ENCODE peak calls at places on chromosomes 3 and 15, in six cellular contexts. J, W, A, I, Y and Z are unnamed samples.

GRCh38 chr3:66693461-66693912 is 192.7 kb upstream of the LRIG1 start:
- DNase-seq in J (no peak), W (peak; percentile 31), A (peak; percentile 41), I (peak; percentile 55), Y (peak; percentile 32), Z (no peak)

GRCh38 chr3:52986049-52986448 is 59.8 kb downstream of the SFMBT1 start:
- DNase-seq in J (no peak), W (no peak), A (no peak), I (no peak), Y (no peak), Z (no peak)

GRCh38 chr3:179719048-179719734 is 66.4 kb downstream of the USP13 start:
- DNase-seq in J (no peak), W (no peak), A (no peak), I (no peak), Y (no peak), Z (no peak)

GRCh38 chr15:23647421-23648375 is at the start of gene MAGEL2:
- DNase-seq in J (no peak), W (no peak), A (no peak), I (no peak), Y (no peak), Z (no peak)

GRCh38 chr3:169104541-169104940 is 559.0 kb downstream of the MECOM start:
- DNase-seq in J (no peak), W (no peak), A (no peak), I (no peak), Y (no peak), Z (no peak)

GRCh38 chr3:59006791-59007517 is 42.9 kb downstream of the CFAP20DC start:
- DNase-seq in J (no peak), W (no peak), A (no peak), I (no peak), Y (no peak), Z (no peak)

GRCh38 chr3:182490601-182491485 is 302.5 kb upstream of the ATP11B start:
- DNase-seq in J (peak; percentile 11), W (no peak), A (peak; percentile 23), I (no peak), Y (no peak), Z (no peak)

GRCh38 chr3:9930804-9931418 is 2.7 kb upstream of the CRELD1 start:
- DNase-seq in J (no peak), W (no peak), A (no peak), I (no peak), Y (no peak), Z (no peak)

GRCh38 chr3:118863731-118864322 is 170.8 kb downstream of the IGSF11 start:
- DNase-seq in J (no peak), W (no peak), A (no peak), I (no peak), Y (no peak), Z (no peak)

GRCh38 chr15:59074607-59075006 is 30.3 kb upstream of the CCNB2 start:
- DNase-seq in J (no peak), W (no peak), A (no peak), I (no peak), Y (no peak), Z (no peak)

GRCh38 chr15:72916939-72917338 is 133.4 kb upstream of the ADPGK start:
- DNase-seq in J (no peak), W (no peak), A (no peak), I (no peak), Y (no peak), Z (no peak)

GRCh38 chr15:40633178-40633577 is 39.1 kb downstream of the KNL1 start:
- DNase-seq in J (no peak), W (no peak), A (no peak), I (no peak), Y (no peak), Z (no peak)

GRCh38 chr3:132283440-132283839 is 33.8 kb upstream of the ACP3 start:
- DNase-seq in J (no peak), W (no peak), A (no peak), I (no peak), Y (no peak), Z (no peak)

GRCh38 chr15:53829471-53829870 is 70.0 kb upstream of the WDR72 start:
- DNase-seq in J (no peak), W (no peak), A (no peak), I (no peak), Y (no peak), Z (no peak)

GRCh38 chr15:40010681-40011080 is 28.3 kb downstream of the SRP14 start:
- DNase-seq in J (no peak), W (no peak), A (no peak), I (no peak), Y (no peak), Z (no peak)

DNA sequence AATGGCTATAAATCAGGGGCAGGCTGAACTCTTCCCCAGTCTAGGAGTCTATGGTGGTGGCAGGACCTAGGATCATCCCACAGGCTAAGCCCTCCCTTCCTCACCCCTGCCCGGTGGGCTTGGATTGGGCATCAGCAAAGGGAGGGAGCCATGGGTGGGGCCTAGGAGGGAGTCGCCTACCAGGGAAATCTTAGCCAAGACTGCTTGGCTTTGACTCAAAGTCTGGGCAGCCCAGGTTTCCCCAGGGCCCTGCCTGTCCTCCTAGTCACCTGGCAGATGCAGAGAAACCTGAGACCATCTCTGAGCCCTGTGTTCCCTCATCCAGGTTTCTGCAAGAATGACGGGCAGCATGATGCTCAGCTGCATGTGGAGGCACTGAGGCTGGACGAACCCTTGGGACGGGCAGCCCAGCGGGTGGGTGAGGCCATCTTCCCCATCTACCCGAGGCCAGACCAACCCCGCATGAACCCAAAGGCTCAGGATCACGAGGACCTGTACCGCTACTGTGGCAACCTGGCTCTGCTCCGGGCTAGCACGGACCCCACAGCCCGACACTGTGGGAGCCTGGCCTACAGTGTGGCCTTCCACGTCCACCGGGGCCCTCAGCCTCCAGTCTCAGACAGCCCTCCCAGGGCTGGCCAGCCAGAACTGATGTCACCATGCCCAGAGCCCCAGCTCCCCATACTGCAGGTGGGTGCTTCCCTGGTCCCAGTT is 15.7 kb upstream of the STRA6 start:
- DNase-seq in J (no peak), W (no peak), A (no peak), I (no peak), Y (no peak), Z (no peak)
- H3K27me3 ChIP-seq in J (peaks cover 33% of the 10 kb centered on the region), W (no peaks in the 10 kb centered on the region), A (no peaks in the 10 kb centered on the region), I (no peaks in the 10 kb centered on the region), Y (peaks cover 49% of the 10 kb centered on the region), Z (no peaks in the 10 kb centered on the region)

GRCh38 chr15:100112636-100113305 is 229.0 kb downstream of the ADAMTS17 start:
- DNase-seq in J (no peak), W (peak; percentile 15), A (no peak), I (no peak), Y (no peak), Z (no peak)

GRCh38 chr15:100115066-100115710 is 226.6 kb downstream of the ADAMTS17 start:
- DNase-seq in J (no peak), W (no peak), A (no peak), I (no peak), Y (no peak), Z (no peak)

GRCh38 chr15:100114526-100114925 is 227.2 kb downstream of the ADAMTS17 start:
- DNase-seq in J (no peak), W (no peak), A (no peak), I (no peak), Y (no peak), Z (no peak)

GRCh38 chr15:100113351-100114075 is 228.3 kb downstream of the ADAMTS17 start:
- DNase-seq in J (no peak), W (peak; percentile 56), A (no peak), I (no peak), Y (no peak), Z (peak; percentile 76)

DNA sequence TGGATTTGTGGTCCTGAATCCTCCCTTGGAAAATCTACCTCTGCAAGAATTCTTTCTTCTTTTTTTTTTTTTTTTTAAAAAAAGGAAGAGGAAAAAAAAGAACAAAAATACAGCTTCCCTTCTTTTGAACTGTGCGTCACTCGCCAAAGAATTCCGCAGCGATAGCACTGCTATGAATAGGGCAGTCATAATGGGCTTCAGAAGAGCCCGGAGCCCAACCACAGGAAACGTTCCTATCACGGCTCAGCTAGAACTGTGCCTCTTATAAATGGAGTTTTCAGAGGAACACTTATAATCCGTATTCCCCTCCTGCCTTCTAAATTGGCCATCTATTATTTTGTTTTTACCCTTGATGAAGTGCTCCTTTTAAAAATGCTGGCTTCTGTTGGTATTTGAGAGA is 227.7 kb downstream of the ADAMTS17 start:
- DNase-seq in J (no peak), W (peak; percentile 70), A (no peak), I (no peak), Y (no peak), Z (peak; percentile 64)
- H3K27ac ChIP-seq in J (no peak overlapping the region), W (peak overlapping the region; percentile 77), A (no peak overlapping the region), I (peak overlapping the region; percentile 58), Y (peak overlapping the region; percentile 69), Z (peak overlapping the region; percentile 96)

GRCh38 chr3:129553771-129554170 is 10.8 kb downstream of the H1-8 start:
- DNase-seq in J (no peak), W (no peak), A (no peak), I (no peak), Y (no peak), Z (no peak)

GRCh38 chr3:129554356-129555120 is 11.6 kb downstream of the H1-8 start:
- DNase-seq in J (no peak), W (no peak), A (no peak), I (no peak), Y (no peak), Z (no peak)

GRCh38 chr3:129556358-129556695 is 13.4 kb downstream of the H1-8 start:
- DNase-seq in J (no peak), W (no peak), A (no peak), I (no peak), Y (no peak), Z (no peak)

GRCh38 chr3:129555616-129556357 is 12.8 kb downstream of the H1-8 start:
- DNase-seq in J (no peak), W (no peak), A (no peak), I (no peak), Y (no peak), Z (no peak)

DNA sequence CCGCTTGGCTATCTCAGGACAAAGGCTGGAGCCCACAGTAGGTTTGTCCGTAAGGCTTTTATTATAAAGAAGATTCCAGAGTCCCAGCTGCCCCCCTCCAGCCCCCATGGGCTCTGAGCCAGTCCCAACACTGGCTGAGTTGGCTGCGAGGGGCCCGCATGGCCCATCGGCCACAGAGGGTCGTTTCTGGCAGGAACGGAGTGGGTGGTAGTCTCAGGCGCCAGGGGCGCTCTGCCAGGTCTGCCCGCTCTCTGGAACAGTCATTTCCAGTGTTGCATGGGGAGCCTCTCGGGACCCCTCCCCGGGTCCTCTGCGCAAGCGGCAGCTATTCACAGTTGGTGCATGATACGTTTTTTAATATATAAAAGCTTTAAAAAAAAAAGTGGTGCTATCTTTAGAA is 12.2 kb downstream of the H1-8 start:
- DNase-seq in J (no peak), W (no peak), A (no peak), I (no peak), Y (no peak), Z (no peak)
- H3K4me1 ChIP-seq in J (peaks cover 4% of the 10 kb centered on the region), W (peaks cover 17% of the 10 kb centered on the region), A (no peaks in the 10 kb centered on the region), I (no peaks in the 10 kb centered on the region), Y (peaks cover 36% of the 10 kb centered on the region), Z (peaks cover 45% of the 10 kb centered on the region)

GRCh38 chr15:51736069-51736468 is 1.4 kb downstream of the LYSMD2 start:
- DNase-seq in J (no peak), W (no peak), A (peak; percentile 16), I (no peak), Y (no peak), Z (no peak)
- H3K27me3 ChIP-seq in J (peaks cover 13% of the 10 kb centered on the region), W (no peaks in the 10 kb centered on the region), A (no peaks in the 10 kb centered on the region), I (no peaks in the 10 kb centered on the region), Y (no peaks in the 10 kb centered on the region), Z (no peaks in the 10 kb centered on the region)

DNA sequence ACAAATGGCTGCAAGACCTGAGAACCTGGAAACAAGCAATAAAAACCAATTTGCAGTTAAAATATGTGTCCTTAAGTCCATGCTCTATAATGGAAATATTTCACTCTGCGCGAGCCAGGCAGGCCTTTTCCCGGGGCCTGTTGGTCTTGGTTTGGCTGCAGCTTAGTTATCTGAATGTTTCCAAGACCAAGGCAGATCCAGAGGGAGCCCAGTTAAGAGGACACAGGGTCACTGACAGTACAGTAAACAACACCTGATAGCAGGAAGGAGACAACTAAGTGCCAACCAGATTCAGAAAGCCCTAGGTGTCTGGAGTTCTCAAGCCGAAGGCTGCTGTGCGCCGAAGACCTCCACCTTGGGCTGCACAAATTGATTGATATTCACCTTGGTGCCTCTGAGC is 32.8 kb downstream of the THSD4 start:
- DNase-seq in J (no peak), W (no peak), A (no peak), I (no peak), Y (no peak), Z (no peak)
- H3K27ac ChIP-seq in J (no peak overlapping the region), W (no peak overlapping the region), A (no peak overlapping the region), I (no peak overlapping the region), Y (no peak overlapping the region), Z (no peak overlapping the region)